ENCODE peak calls at places on chromosomes 2 and 18, in six cellular contexts. S is type B pancreatic cell; U is PC-9; E is CD8-positive, alpha-beta memory T cell; X is OCI-M1; F is caudate nucleus. K is an unnamed sample.

GRCh38 chr18:50806208-50806616 is 13.6 kb downstream of the MRO start:
- DNase-seq in S (no peak), U (no peak), E (no peak), X (peak; percentile 64), F (no peak), K (no peak)

GRCh38 chr2:235506997-235507615 is 13.3 kb downstream of the AGAP1 start:
- DNase-seq in S (no peak), U (no peak), E (no peak), X (no peak), F (no peak), K (no peak)

GRCh38 chr2:60873381-60873780 is 8.0 kb upstream of the REL start:
- DNase-seq in S (no peak), U (no peak), E (no peak), X (no peak), F (no peak), K (no peak)

GRCh38 chr18:9851511-9851910 is 34.3 kb upstream of the TXNDC2 start:
- DNase-seq in S (no peak), U (peak; percentile 37), E (no peak), X (peak; percentile 69), F (no peak), K (no peak)

GRCh38 chr2:46849741-46850474 is 65.7 kb downstream of the MCFD2 start:
- DNase-seq in S (no peak), U (peak; percentile 92), E (no peak), X (peak; percentile 51), F (no peak), K (no peak)

GRCh38 chr2:180050246-180050645 is 43.1 kb upstream of the CWC22 start:
- DNase-seq in S (no peak), U (no peak), E (no peak), X (no peak), F (no peak), K (no peak)

GRCh38 chr18:8040021-8040420 is 472.9 kb downstream of the PTPRM start:
- DNase-seq in S (no peak), U (no peak), E (no peak), X (no peak), F (no peak), K (no peak)

GRCh38 chr2:239691720-239692119 is 290.9 kb upstream of the HDAC4 start:
- DNase-seq in S (peak; percentile 64), U (no peak), E (no peak), X (no peak), F (no peak), K (no peak)

GRCh38 chr2:199443589-199444130 is 14.1 kb downstream of the SATB2 start:
- DNase-seq in S (no peak), U (no peak), E (no peak), X (no peak), F (no peak), K (no peak)

GRCh38 chr18:37322497-37323035 is 243.0 kb downstream of the CELF4 start:
- DNase-seq in S (no peak), U (no peak), E (no peak), X (peak; percentile 58), F (no peak), K (no peak)

GRCh38 chr2:218959141-218959731 is at the start of gene CDK5R2:
- DNase-seq in S (peak; percentile 92), U (no peak), E (peak; percentile 73), X (peak; percentile 90), F (peak; percentile 67), K (peak; percentile 42)

GRCh38 chr2:29706171-29706690 is 215.2 kb downstream of the ALK start:
- DNase-seq in S (no peak), U (no peak), E (no peak), X (no peak), F (no peak), K (no peak)

GRCh38 chr2:70570041-70570661 is 16.5 kb upstream of the TGFA start:
- DNase-seq in S (no peak), U (peak; percentile 63), E (no peak), X (no peak), F (no peak), K (no peak)

GRCh38 chr2:186771850-186772463 is 77.0 kb downstream of the ZSWIM2 start:
- DNase-seq in S (no peak), U (peak; percentile 93), E (no peak), X (no peak), F (no peak), K (no peak)

GRCh38 chr2:235594041-235594440 is 100.2 kb downstream of the AGAP1 start:
- DNase-seq in S (no peak), U (peak; percentile 82), E (no peak), X (peak; percentile 75), F (no peak), K (no peak)

GRCh38 chr2:36655456-36655855 is 41.1 kb upstream of the VIT start:
- DNase-seq in S (no peak), U (no peak), E (no peak), X (no peak), F (no peak), K (no peak)

GRCh38 chr18:77138270-77138669 is 5.7 kb upstream of the MBP start:
- DNase-seq in S (no peak), U (no peak), E (no peak), X (no peak), F (no peak), K (no peak)

GRCh38 chr2:98868548-98869271 is 67.3 kb downstream of the CRACDL start:
- DNase-seq in S (no peak), U (peak; percentile 91), E (no peak), X (no peak), F (no peak), K (no peak)

GRCh38 chr2:61439241-61440002 is 31.5 kb downstream of the USP34 start:
- DNase-seq in S (no peak), U (no peak), E (no peak), X (no peak), F (no peak), K (no peak)

K was measured in omental fat pad.